ENCODE peak calls at places on chromosomes 16 and 17, in four cellular contexts. K, N, B and Z are unnamed samples.

GRCh38 chr17:40605301-40605700 is 40.0 kb upstream of the CCR7 start:
- DNase-seq in K (no peak), B (no peak), N (peak), Z (no peak)

GRCh38 chr17:7179317-7180254 is at the start of gene ASGR1:
- DNase-seq in B (no peak), K (no peak), N (no peak), Z (no peak)

GRCh38 chr16:87361916-87362619 is 21.5 kb downstream of the FBXO31 start:
- DNase-seq in K (no peak), N (no peak), B (no peak), Z (no peak)

GRCh38 chr16:66549284-66550131 is at the start of gene TK2:
- DNase-seq in B (peak), K (peak), N (peak), Z (peak)

GRCh38 chr16:88971371-88972097 is 5.5 kb downstream of the CBFA2T3 start:
- DNase-seq in N (no peak), B (no peak), K (no peak), Z (peak)

GRCh38 chr17:45227631-45228120 is 6.0 kb downstream of the FMNL1 start:
- DNase-seq in N (peak), B (no peak), K (no peak), Z (no peak)

GRCh38 chr17:79065105-79065670 is 9.4 kb upstream of the ENGASE start:
- DNase-seq in K (peak), B (peak), N (peak), Z (no peak)

GRCh38 chr17:50501054-50501453 is 7.2 kb upstream of the MYCBPAP start:
- DNase-seq in N (peak), B (peak), K (no peak), Z (peak)

GRCh38 chr17:20203761-20204263 is 194.7 kb downstream of the SPECC1 start:
- DNase-seq in B (peak), K (peak), N (no peak), Z (no peak)

GRCh38 chr17:46765491-46765890 is 53.0 kb downstream of the WNT3 start:
- DNase-seq in K (no peak), B (no peak), N (no peak), Z (peak)

GRCh38 chr16:14061732-14062259 is 9.3 kb upstream of the MRTFB start:
- DNase-seq in K (no peak), N (no peak), B (no peak), Z (no peak)

GRCh38 chr17:58565389-58566311 is 51.2 kb upstream of the MTMR4 start:
- DNase-seq in B (no peak), N (no peak), K (no peak), Z (no peak)

GRCh38 chr16:30895592-30896202 is 717 bp upstream of the CTF1 start:
- DNase-seq in N (peak), K (no peak), B (no peak), Z (no peak)

GRCh38 chr16:15422222-15422621 is 12.2 kb upstream of the BMERB1 start:
- DNase-seq in N (no peak), B (no peak), K (no peak), Z (peak)

GRCh38 chr16:84318091-84318975 is 23.7 kb downstream of the WFDC1 start:
- DNase-seq in B (no peak), N (no peak), K (no peak), Z (no peak)

GRCh38 chr16:49269231-49269630 is 12.4 kb downstream of the CBLN1 start:
- DNase-seq in B (no peak), N (no peak), K (no peak), Z (no peak)

GRCh38 chr16:49271363-49271762 is 10.3 kb downstream of the CBLN1 start:
- DNase-seq in B (no peak), K (no peak), N (no peak), Z (no peak)

GRCh38 chr16:49273771-49274170 is 7.9 kb downstream of the CBLN1 start:
- DNase-seq in B (no peak), K (no peak), N (no peak), Z (no peak)

DNA sequence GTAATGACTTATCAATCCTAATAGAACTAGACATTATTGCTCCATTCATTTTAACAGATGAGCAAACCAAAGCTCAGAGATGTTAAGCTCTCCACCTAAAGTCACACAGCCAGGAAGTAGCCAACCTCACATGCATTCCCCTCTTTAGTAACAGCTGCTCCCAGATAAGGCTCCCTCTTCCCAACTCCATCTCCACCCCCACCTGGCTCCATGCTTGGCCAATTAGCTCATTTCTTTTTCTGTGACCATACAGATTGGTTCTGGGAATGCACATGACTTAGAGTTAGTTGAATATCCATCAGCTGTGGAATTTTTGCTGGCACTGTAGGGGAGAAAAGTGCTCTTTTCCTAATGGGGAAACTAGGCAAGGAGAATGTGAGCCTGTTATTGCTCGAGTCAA is 13.0 kb downstream of the CBLN1 start:
- DNase-seq in K (no peak), N (no peak), B (no peak), Z (no peak)
- H3K4me3 ChIP-seq in K (no peak), N (no peak), B (no peak), Z (no peak)

DNA sequence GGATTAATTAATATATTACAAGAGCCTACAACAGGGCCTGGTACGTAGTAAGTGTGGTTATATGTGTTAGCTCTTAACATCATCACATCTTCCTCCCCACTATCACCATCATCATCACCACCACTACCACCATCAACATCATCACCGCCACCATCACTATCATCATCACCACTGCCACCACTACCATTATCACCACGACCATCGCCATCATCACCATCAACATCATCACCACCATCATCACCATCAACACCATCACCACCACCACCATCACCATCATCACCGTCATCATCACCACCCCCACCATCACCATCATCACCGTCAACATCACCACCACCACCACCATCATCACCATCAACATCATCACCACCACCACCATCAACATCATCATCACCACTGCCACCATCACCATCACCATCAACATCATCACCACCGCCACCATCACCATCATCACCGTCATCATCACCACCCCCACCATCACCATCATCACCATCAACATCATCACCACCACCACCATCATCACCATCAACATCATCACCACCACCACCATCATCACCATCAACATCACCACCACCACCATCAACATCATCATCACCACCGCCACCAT is 7.8 kb upstream of the IL4R start:
- DNase-seq in B (no peak), K (no peak), N (no peak), Z (no peak)
- H3K27ac ChIP-seq in B (no peak), K (no peak), N (no peak), Z (no peak)

DNA sequence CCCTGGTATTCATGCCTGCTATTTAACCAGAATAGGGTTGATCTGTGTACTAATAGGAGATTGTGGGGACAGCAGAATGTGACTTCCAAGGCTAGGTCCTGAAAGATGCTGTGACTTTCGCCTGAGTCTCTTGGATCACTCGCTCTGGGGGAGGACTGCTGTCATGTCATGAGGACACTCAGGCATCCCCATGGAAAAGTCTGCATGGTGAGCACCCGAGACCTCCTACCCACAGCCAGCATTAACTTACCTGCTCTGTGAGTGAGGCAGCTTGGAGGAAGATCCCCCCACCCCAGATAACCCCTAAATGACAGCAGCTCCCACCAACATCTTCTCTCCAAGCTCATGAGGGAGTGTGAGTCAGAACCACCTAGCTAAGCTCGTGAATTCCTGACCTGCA is 30.3 kb upstream of the C16orf78 start:
- DNase-seq in N (no peak), K (no peak), B (no peak), Z (no peak)
- H3K4me3 ChIP-seq in N (no peak), K (no peak), B (no peak), Z (no peak)

GRCh38 chr17:64226132-64226531 is 36.9 kb downstream of the TEX2 start:
- DNase-seq in K (no peak), B (no peak), N (no peak), Z (no peak)

GRCh38 chr17:64231567-64232141 is 31.4 kb downstream of the TEX2 start:
- DNase-seq in K (no peak), B (no peak), N (no peak), Z (no peak)

GRCh38 chr17:64230551-64231408 is 32.3 kb downstream of the TEX2 start:
- DNase-seq in K (no peak), B (peak), N (no peak), Z (no peak)

GRCh38 chr17:64232466-64233262 is 30.4 kb downstream of the TEX2 start:
- DNase-seq in N (no peak), B (no peak), K (no peak), Z (no peak)

DNA sequence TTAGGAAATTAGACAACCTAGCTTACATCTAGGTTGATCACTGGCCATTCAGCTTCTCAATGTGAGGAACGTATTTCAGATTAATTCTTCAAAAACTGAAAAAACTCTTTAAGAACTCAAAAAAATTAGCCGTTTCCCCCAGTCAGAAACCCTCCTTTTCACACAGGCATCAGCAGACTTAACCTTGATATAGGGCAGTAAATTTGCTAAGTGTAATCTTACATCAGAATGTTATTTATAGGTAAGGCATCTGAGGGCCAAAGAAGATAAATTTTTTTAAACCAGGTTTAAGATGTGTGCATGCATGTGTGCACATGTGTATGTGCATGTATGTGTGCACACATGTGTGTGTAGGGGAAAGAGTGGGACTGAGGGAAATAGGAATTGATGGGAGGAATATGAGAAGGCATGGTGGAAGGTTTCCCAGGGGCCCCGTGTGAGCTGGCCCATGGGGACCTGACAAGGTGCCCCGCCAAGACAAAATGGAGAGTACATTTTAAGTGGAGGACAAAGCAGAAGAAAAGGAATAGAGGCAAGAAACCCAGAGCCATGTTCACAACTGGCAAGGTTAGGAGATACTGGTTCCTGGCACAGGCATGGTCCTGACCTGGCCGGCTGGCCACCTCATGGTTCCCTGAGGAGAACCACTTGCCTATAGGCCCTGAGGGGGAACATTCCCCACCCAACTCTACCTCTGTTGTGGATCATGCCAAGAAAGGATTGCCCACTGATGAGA is 33.1 kb downstream of the TEX2 start:
- DNase-seq in N (no peak), K (no peak), B (no peak), Z (no peak)
- H3K27ac ChIP-seq in N (no peak), K (no peak), B (peak), Z (peak)

GRCh38 chr17:4786516-4786915 is 352 bp upstream of the VMO1 start:
- DNase-seq in N (no peak), B (peak), K (no peak), Z (no peak)
- H3K4me3 ChIP-seq in N (no peak), B (peak), K (no peak), Z (peak)

GRCh38 chr17:2211661-2212327 is 91.8 kb downstream of the SMG6 start:
- DNase-seq in K (no peak), B (peak), N (no peak), Z (no peak)
- H3K27ac ChIP-seq in K (no peak), B (peak), N (no peak), Z (peak)

DNA sequence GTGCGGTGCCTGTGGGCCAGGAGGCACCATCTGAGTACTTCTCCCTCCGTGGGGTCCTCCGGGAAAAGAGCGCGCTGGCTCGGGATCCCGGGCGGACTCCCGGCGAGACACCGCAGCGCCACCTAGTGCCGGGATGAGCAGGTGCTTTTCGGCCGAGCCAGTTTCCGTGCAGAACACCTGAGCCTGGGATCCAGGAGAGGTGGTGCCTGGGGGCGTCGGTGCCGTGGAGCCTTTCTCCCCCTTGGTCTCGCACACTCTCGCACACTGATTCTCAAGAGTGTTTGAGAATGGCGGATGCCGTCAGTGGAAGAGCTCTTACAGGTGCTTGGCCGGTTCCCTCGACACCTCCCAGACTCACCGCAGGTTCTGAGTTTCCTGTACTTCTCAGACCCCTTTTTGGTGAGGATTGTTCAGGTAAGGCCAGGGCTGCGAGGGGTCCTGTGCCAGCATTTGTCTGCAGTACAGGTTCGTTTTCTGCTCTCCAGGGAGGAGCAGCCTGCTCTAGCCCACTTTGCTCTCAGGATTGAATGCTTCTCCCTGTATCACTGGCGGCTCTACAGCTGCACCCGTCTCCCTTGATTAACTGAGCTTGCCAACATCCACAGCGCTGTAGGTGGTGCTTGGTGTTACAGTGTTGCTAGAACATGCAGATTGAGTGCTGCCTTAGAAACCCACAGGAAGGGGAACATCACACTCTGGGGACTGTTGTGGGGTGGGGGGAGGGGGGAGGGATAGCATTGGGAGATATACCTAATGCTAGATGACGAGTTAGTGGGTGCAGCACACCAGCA is 23.4 kb downstream of the TBCD start:
- DNase-seq in K (peak), B (peak), N (peak), Z (peak)
- H3K4me3 ChIP-seq in K (no peak), B (peak), N (no peak), Z (peak)